ENCODE peak calls at places on chromosomes 3 and 15, in ten cellular contexts. One of them, this sample, is unnamed.

GRCh38 chr3:126568776-126569342 is 10.1 kb upstream of the C3orf22 start:
- DNase-seq in heart right ventricle: no peak
- DNase-seq in neural progenitor cell: no peak
- DNase-seq in dorsolateral prefrontal cortex: no peak
- DNase-seq in left ventricle myocardium inferior: no peak
- DNase-seq in mammary epithelial cell: no peak
- DNase-seq in CD8-positive, alpha-beta T cell: no peak
- DNase-seq in breast epithelium: no peak
- DNase-seq in PC-3: no peak
- DNase-seq in ovary: no peak
- DNase-seq in this sample: no peak

GRCh38 chr3:101725890-101726275 is 1.5 kb downstream of the CEP97 start:
- DNase-seq in dorsolateral prefrontal cortex: no peak
- DNase-seq in left ventricle myocardium inferior: no peak
- DNase-seq in PC-3: no peak
- DNase-seq in neural progenitor cell: no peak
- DNase-seq in ovary: no peak
- DNase-seq in mammary epithelial cell: no peak
- DNase-seq in CD8-positive, alpha-beta T cell: no peak
- DNase-seq in heart right ventricle: no peak
- DNase-seq in breast epithelium: no peak
- DNase-seq in this sample: no peak

GRCh38 chr3:175088981-175089380 is 229.8 kb downstream of the NAALADL2 start:
- DNase-seq in mammary epithelial cell: no peak
- DNase-seq in dorsolateral prefrontal cortex: no peak
- DNase-seq in neural progenitor cell: no peak
- DNase-seq in left ventricle myocardium inferior: no peak
- DNase-seq in ovary: no peak
- DNase-seq in CD8-positive, alpha-beta T cell: no peak
- DNase-seq in heart right ventricle: no peak
- DNase-seq in breast epithelium: no peak
- DNase-seq in PC-3: no peak
- DNase-seq in this sample: no peak

GRCh38 chr3:140233702-140234101 is 298.7 kb downstream of the CLSTN2 start:
- DNase-seq in heart right ventricle: no peak
- DNase-seq in dorsolateral prefrontal cortex: no peak
- DNase-seq in neural progenitor cell: no peak
- DNase-seq in mammary epithelial cell: no peak
- DNase-seq in CD8-positive, alpha-beta T cell: no peak
- DNase-seq in left ventricle myocardium inferior: no peak
- DNase-seq in breast epithelium: no peak
- DNase-seq in PC-3: no peak
- DNase-seq in ovary: no peak
- DNase-seq in this sample: no peak

GRCh38 chr3:190533511-190534282 is 19.8 kb downstream of the IL1RAP start:
- DNase-seq in breast epithelium: no peak
- DNase-seq in heart right ventricle: peak; percentile 55
- DNase-seq in PC-3: peak; percentile 79
- DNase-seq in dorsolateral prefrontal cortex: no peak
- DNase-seq in mammary epithelial cell: peak; percentile 98
- DNase-seq in neural progenitor cell: no peak
- DNase-seq in ovary: peak; percentile 74
- DNase-seq in CD8-positive, alpha-beta T cell: no peak
- DNase-seq in left ventricle myocardium inferior: peak; percentile 59
- DNase-seq in this sample: peak; percentile 77

GRCh38 chr3:142910280-142910679 is 21.4 kb upstream of the PCOLCE2 start:
- DNase-seq in PC-3: no peak
- DNase-seq in CD8-positive, alpha-beta T cell: no peak
- DNase-seq in left ventricle myocardium inferior: no peak
- DNase-seq in neural progenitor cell: no peak
- DNase-seq in breast epithelium: no peak
- DNase-seq in dorsolateral prefrontal cortex: no peak
- DNase-seq in heart right ventricle: no peak
- DNase-seq in ovary: no peak
- DNase-seq in mammary epithelial cell: no peak
- DNase-seq in this sample: no peak

GRCh38 chr3:159246385-159246784 is 444.5 kb downstream of the MFSD1 start:
- DNase-seq in CD8-positive, alpha-beta T cell: no peak
- DNase-seq in mammary epithelial cell: no peak
- DNase-seq in breast epithelium: no peak
- DNase-seq in ovary: no peak
- DNase-seq in neural progenitor cell: no peak
- DNase-seq in PC-3: peak; percentile 37
- DNase-seq in dorsolateral prefrontal cortex: no peak
- DNase-seq in heart right ventricle: no peak
- DNase-seq in left ventricle myocardium inferior: no peak
- DNase-seq in this sample: no peak

GRCh38 chr3:194573680-194574437 is 59.4 kb downstream of the TMEM44 start:
- DNase-seq in heart right ventricle: peak; percentile 53
- DNase-seq in dorsolateral prefrontal cortex: no peak
- DNase-seq in PC-3: peak; percentile 49
- DNase-seq in left ventricle myocardium inferior: no peak
- DNase-seq in CD8-positive, alpha-beta T cell: no peak
- DNase-seq in mammary epithelial cell: no peak
- DNase-seq in breast epithelium: no peak
- DNase-seq in ovary: no peak
- DNase-seq in neural progenitor cell: peak; percentile 76
- DNase-seq in this sample: peak; percentile 55

GRCh38 chr15:98799461-98799971 is 151.2 kb downstream of the IGF1R start:
- DNase-seq in neural progenitor cell: peak; percentile 65
- DNase-seq in ovary: no peak
- DNase-seq in PC-3: no peak
- DNase-seq in breast epithelium: no peak
- DNase-seq in heart right ventricle: no peak
- DNase-seq in left ventricle myocardium inferior: no peak
- DNase-seq in dorsolateral prefrontal cortex: no peak
- DNase-seq in CD8-positive, alpha-beta T cell: no peak
- DNase-seq in mammary epithelial cell: peak; percentile 22
- DNase-seq in this sample: no peak

GRCh38 chr15:98801234-98801561 is 152.9 kb downstream of the IGF1R start:
- DNase-seq in ovary: no peak
- DNase-seq in mammary epithelial cell: no peak
- DNase-seq in CD8-positive, alpha-beta T cell: peak; percentile 9
- DNase-seq in left ventricle myocardium inferior: no peak
- DNase-seq in breast epithelium: no peak
- DNase-seq in dorsolateral prefrontal cortex: peak; percentile 63
- DNase-seq in neural progenitor cell: peak; percentile 88
- DNase-seq in heart right ventricle: no peak
- DNase-seq in PC-3: no peak
- DNase-seq in this sample: no peak

GRCh38 chr15:98799991-98800390 is 151.7 kb downstream of the IGF1R start:
- DNase-seq in PC-3: no peak
- DNase-seq in neural progenitor cell: no peak
- DNase-seq in left ventricle myocardium inferior: no peak
- DNase-seq in ovary: no peak
- DNase-seq in mammary epithelial cell: no peak
- DNase-seq in dorsolateral prefrontal cortex: no peak
- DNase-seq in breast epithelium: no peak
- DNase-seq in heart right ventricle: no peak
- DNase-seq in CD8-positive, alpha-beta T cell: no peak
- DNase-seq in this sample: no peak

GRCh38 chr15:98802187-98802586 is 153.8 kb downstream of the IGF1R start:
- DNase-seq in neural progenitor cell: no peak
- DNase-seq in ovary: no peak
- DNase-seq in mammary epithelial cell: no peak
- DNase-seq in PC-3: no peak
- DNase-seq in dorsolateral prefrontal cortex: no peak
- DNase-seq in CD8-positive, alpha-beta T cell: no peak
- DNase-seq in breast epithelium: no peak
- DNase-seq in heart right ventricle: no peak
- DNase-seq in left ventricle myocardium inferior: no peak
- DNase-seq in this sample: no peak

GRCh38 chr15:98800437-98801233 is 152.3 kb downstream of the IGF1R start:
- DNase-seq in CD8-positive, alpha-beta T cell: no peak
- DNase-seq in PC-3: peak; percentile 37
- DNase-seq in dorsolateral prefrontal cortex: peak; percentile 35
- DNase-seq in left ventricle myocardium inferior: no peak
- DNase-seq in heart right ventricle: peak; percentile 51
- DNase-seq in breast epithelium: no peak
- DNase-seq in ovary: no peak
- DNase-seq in neural progenitor cell: peak; percentile 76
- DNase-seq in mammary epithelial cell: peak; percentile 70
- DNase-seq in this sample: peak; percentile 58
- H3K4me3 ChIP-seq in CD8-positive, alpha-beta T cell: no peak overlapping the region
- H3K4me3 ChIP-seq in PC-3: no peak overlapping the region
- H3K4me3 ChIP-seq in dorsolateral prefrontal cortex: peak overlapping the region; percentile 45
- H3K4me3 ChIP-seq in left ventricle myocardium inferior: peak overlapping the region; percentile 20
- H3K4me3 ChIP-seq in heart right ventricle: peak overlapping the region; percentile 6
- H3K4me3 ChIP-seq in breast epithelium: no peak overlapping the region
- H3K4me3 ChIP-seq in ovary: no peak overlapping the region
- H3K4me3 ChIP-seq in neural progenitor cell: peak overlapping the region; percentile 44
- H3K4me3 ChIP-seq in mammary epithelial cell: no peak overlapping the region
- H3K4me3 ChIP-seq in this sample: peak overlapping the region; percentile 46

GRCh38 chr3:155412856-155413255 is 119.4 kb upstream of the STRIT1 start:
- DNase-seq in CD8-positive, alpha-beta T cell: no peak
- DNase-seq in neural progenitor cell: no peak
- DNase-seq in mammary epithelial cell: no peak
- DNase-seq in dorsolateral prefrontal cortex: no peak
- DNase-seq in heart right ventricle: no peak
- DNase-seq in breast epithelium: no peak
- DNase-seq in left ventricle myocardium inferior: no peak
- DNase-seq in PC-3: no peak
- DNase-seq in ovary: no peak
- DNase-seq in this sample: no peak

GRCh38 chr3:155409336-155409735 is 115.9 kb upstream of the STRIT1 start:
- DNase-seq in dorsolateral prefrontal cortex: no peak
- DNase-seq in neural progenitor cell: no peak
- DNase-seq in CD8-positive, alpha-beta T cell: no peak
- DNase-seq in heart right ventricle: no peak
- DNase-seq in ovary: no peak
- DNase-seq in breast epithelium: no peak
- DNase-seq in PC-3: no peak
- DNase-seq in left ventricle myocardium inferior: no peak
- DNase-seq in mammary epithelial cell: no peak
- DNase-seq in this sample: no peak

GRCh38 chr3:155407971-155408370 is 114.5 kb upstream of the STRIT1 start:
- DNase-seq in dorsolateral prefrontal cortex: no peak
- DNase-seq in CD8-positive, alpha-beta T cell: no peak
- DNase-seq in heart right ventricle: no peak
- DNase-seq in ovary: no peak
- DNase-seq in neural progenitor cell: no peak
- DNase-seq in left ventricle myocardium inferior: no peak
- DNase-seq in PC-3: no peak
- DNase-seq in breast epithelium: no peak
- DNase-seq in mammary epithelial cell: no peak
- DNase-seq in this sample: no peak

GRCh38 chr3:155407331-155407730 is 113.8 kb upstream of the STRIT1 start:
- DNase-seq in dorsolateral prefrontal cortex: no peak
- DNase-seq in neural progenitor cell: no peak
- DNase-seq in breast epithelium: no peak
- DNase-seq in CD8-positive, alpha-beta T cell: no peak
- DNase-seq in ovary: no peak
- DNase-seq in left ventricle myocardium inferior: no peak
- DNase-seq in heart right ventricle: no peak
- DNase-seq in mammary epithelial cell: no peak
- DNase-seq in PC-3: peak; percentile 28
- DNase-seq in this sample: no peak

DNA sequence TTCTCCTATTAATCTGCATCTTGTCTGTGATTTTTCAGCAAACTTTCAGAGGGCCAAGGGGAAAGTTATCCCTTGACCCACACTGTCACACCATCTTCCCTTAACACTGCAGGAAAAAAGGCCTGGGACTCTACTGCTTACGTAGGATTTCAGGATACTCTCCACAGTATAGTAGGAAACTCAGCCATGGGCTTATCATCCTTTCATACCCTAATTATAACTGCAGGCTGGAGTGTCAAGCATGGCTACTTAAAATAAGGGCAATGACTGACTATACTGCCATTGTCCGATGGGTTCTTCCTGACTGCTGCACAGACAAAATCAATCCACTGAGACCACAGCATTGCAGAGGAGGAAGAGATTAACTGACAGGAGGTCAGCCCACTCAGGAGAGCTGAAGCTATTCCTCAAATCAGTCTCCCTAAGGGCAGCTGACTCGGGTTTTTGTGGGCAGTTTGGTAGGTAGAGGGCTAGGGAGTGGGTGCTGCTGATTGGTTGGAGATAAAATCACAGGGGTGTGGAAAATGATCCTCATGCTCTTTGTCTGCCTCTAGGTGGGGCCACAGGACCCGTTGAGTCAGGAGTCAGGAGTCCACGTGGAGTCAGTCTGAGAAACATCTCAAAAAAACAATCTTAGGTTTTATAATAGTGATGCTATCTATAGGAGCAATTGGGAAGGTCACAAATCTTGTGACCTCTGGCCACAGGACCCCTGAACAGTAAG is 118.2 kb upstream of the STRIT1 start:
- DNase-seq in dorsolateral prefrontal cortex: no peak
- DNase-seq in breast epithelium: no peak
- DNase-seq in PC-3: peak; percentile 30
- DNase-seq in mammary epithelial cell: peak; percentile 6
- DNase-seq in ovary: no peak
- DNase-seq in heart right ventricle: no peak
- DNase-seq in left ventricle myocardium inferior: no peak
- DNase-seq in neural progenitor cell: no peak
- DNase-seq in CD8-positive, alpha-beta T cell: no peak
- DNase-seq in this sample: no peak
- TF ChIP-seq CTCF in dorsolateral prefrontal cortex: no peak
- TF ChIP-seq CTCF in breast epithelium: no peak
- TF ChIP-seq CTCF in PC-3: peak; percentile 41
- TF ChIP-seq CTCF in mammary epithelial cell: peak; percentile 31
- TF ChIP-seq CTCF in ovary: no peak
- TF ChIP-seq CTCF in heart right ventricle: no peak
- TF ChIP-seq CTCF in left ventricle myocardium inferior: no peak
- TF ChIP-seq CTCF in neural progenitor cell: no peak
- TF ChIP-seq CTCF in CD8-positive, alpha-beta T cell: no peak
- TF ChIP-seq CTCF in this sample: no peak

DNA sequence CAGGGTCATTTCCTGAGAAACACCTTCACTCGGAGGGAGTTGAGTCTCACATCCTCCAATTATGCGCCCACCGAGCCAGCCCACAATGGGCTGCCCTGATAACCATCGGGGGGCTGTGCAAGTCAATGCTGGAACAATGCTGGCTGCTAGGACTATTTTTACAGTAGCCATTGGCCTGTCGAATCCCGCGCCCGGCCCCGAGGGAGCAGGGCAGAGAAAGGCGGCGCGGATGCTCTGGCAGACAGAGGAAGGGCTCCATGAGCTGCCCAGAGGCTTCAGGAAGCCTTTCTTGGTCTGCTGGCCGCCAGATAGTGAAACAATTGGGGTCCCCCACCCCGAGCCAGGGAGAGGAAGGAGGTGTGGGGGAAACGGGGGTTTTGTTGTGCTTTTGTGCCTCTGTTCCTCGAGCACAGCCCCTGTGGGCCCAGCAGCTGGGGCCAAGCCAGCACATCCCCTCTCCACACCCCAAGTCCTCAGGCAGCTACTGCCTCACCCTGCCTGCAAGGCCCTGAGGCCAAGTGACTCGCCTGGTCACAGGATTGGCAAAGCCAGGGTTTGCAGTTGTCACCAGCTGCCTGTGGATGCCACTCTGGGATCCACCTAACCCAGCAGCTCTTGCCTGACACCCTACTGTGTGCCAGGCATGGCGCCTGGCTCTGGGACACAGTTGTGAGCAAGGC is 39.0 kb downstream of the SLC6A6 start:
- DNase-seq in breast epithelium: no peak
- DNase-seq in CD8-positive, alpha-beta T cell: no peak
- DNase-seq in heart right ventricle: peak; percentile 63
- DNase-seq in neural progenitor cell: no peak
- DNase-seq in dorsolateral prefrontal cortex: no peak
- DNase-seq in left ventricle myocardium inferior: peak; percentile 56
- DNase-seq in ovary: no peak
- DNase-seq in mammary epithelial cell: peak; percentile 34
- DNase-seq in PC-3: peak; percentile 67
- DNase-seq in this sample: no peak
- H3K27ac ChIP-seq in breast epithelium: no peak overlapping the region
- H3K27ac ChIP-seq in CD8-positive, alpha-beta T cell: no peak overlapping the region
- H3K27ac ChIP-seq in heart right ventricle: no peak overlapping the region
- H3K27ac ChIP-seq in neural progenitor cell: no peak overlapping the region
- H3K27ac ChIP-seq in dorsolateral prefrontal cortex: no peak overlapping the region
- H3K27ac ChIP-seq in left ventricle myocardium inferior: peak overlapping the region; percentile 73
- H3K27ac ChIP-seq in ovary: peak overlapping the region; percentile 16
- H3K27ac ChIP-seq in mammary epithelial cell: no peak overlapping the region
- H3K27ac ChIP-seq in PC-3: peak overlapping the region; percentile 26
- H3K27ac ChIP-seq in this sample: peak overlapping the region; percentile 25

DNA sequence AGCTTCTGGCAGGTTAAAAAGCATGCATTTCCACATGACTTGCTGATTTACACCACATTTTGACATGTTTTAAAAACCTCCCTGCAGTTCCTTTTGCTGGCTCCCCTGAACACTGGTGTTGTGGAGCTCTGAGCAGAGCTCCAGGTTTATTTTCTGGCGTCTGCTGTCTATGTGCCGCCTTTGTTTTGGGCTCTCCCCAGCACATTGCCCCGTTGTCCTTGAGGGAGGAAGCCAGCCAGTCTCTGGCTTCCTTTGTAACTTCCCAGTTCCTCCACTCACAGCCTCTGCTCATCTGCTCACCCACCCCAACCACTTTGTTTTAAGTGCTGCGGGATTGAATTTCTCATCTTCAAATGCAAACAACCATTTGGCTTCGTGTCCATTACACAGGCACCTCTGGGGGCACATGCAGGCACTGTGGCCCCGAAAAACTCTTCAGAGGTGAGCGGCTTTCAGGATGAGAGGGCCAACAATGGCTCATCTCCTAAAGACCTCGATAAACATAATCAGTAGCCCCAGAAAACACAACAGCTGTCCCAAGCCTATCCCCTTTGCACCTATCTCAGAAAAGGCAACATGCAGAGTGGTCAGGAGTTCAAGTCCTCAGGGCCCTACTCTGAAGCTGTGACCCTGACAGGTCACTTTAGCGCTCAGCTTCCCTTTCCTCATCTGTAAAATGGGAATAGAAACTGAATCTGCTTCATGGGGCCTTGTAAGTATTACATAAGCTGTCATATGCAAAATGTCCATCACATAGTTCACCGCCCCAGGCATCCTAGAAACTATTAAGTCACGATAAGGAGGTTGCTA is 1.4 kb upstream of the MEF2A start:
- DNase-seq in breast epithelium: no peak
- DNase-seq in PC-3: no peak
- DNase-seq in CD8-positive, alpha-beta T cell: no peak
- DNase-seq in left ventricle myocardium inferior: no peak
- DNase-seq in heart right ventricle: peak; percentile 26
- DNase-seq in ovary: peak; percentile 66
- DNase-seq in neural progenitor cell: peak; percentile 39
- DNase-seq in dorsolateral prefrontal cortex: no peak
- DNase-seq in mammary epithelial cell: no peak
- DNase-seq in this sample: no peak
- H3K4me3 ChIP-seq in breast epithelium: peak overlapping the region; percentile 66
- H3K4me3 ChIP-seq in PC-3: peak overlapping the region; percentile 64
- H3K4me3 ChIP-seq in CD8-positive, alpha-beta T cell: peak overlapping the region; percentile 48
- H3K4me3 ChIP-seq in left ventricle myocardium inferior: peak overlapping the region; percentile 83
- H3K4me3 ChIP-seq in heart right ventricle: peak overlapping the region; percentile 50
- H3K4me3 ChIP-seq in ovary: peak overlapping the region; percentile 71
- H3K4me3 ChIP-seq in neural progenitor cell: peak overlapping the region; percentile 70
- H3K4me3 ChIP-seq in dorsolateral prefrontal cortex: peak overlapping the region; percentile 90
- H3K4me3 ChIP-seq in mammary epithelial cell: no peak overlapping the region
- H3K4me3 ChIP-seq in this sample: peak overlapping the region; percentile 75

This sample was measured in psoas muscle.